ENCODE peak calls at places on chromosomes 16 and 17, in five cellular contexts. G is natural killer cell, L is endothelial cell, S is A549, R is epithelial cell of proximal tubule. A is an unnamed sample.

GRCh38 chr17:9971991-9972390 is 66.9 kb upstream of the RCVRN start:
- DNase-seq in G (no peak), L (no peak), S (peak), R (no peak), A (no peak)

GRCh38 chr16:72637306-72637705 is 410.6 kb downstream of the ZFHX3 start:
- DNase-seq in G (no peak), L (no peak), S (peak), R (peak), A (no peak)

GRCh38 chr17:44093231-44093900 is 22.8 kb downstream of the G6PC3 start:
- DNase-seq in G (no peak), L (no peak), S (no peak), R (no peak), A (no peak)

GRCh38 chr17:82861393-82861775 is 21.6 kb upstream of the ZNF750 start:
- DNase-seq in G (no peak), L (no peak), S (no peak), R (no peak), A (no peak)

GRCh38 chr17:2547176-2547575 is 35.5 kb upstream of the METTL16 start:
- DNase-seq in G (no peak), L (no peak), S (peak), R (no peak), A (no peak)

GRCh38 chr16:86479419-86479818 is 30.9 kb upstream of the FOXF1 start:
- DNase-seq in G (no peak), L (no peak), S (no peak), R (no peak), A (no peak)

GRCh38 chr17:2736956-2737355 is 12.5 kb downstream of the CCDC92B start:
- DNase-seq in G (no peak), L (no peak), S (no peak), R (no peak), A (no peak)

GRCh38 chr17:4395111-4395478 is 28.6 kb upstream of the UBE2G1 start:
- DNase-seq in G (no peak), L (no peak), S (no peak), R (no peak), A (no peak)

GRCh38 chr17:60165976-60166375 is 16.2 kb downstream of the CA4 start:
- DNase-seq in G (no peak), L (no peak), S (no peak), R (no peak), A (no peak)

GRCh38 chr17:81868674-81869220 is 2.4 kb downstream of the ARHGDIA start:
- DNase-seq in G (no peak), L (no peak), S (peak), R (no peak), A (no peak)

GRCh38 chr17:57379237-57380054 is 123.1 kb downstream of the MSI2 start:
- DNase-seq in G (no peak), L (peak), S (no peak), R (no peak), A (no peak)

GRCh38 chr16:28982949-28983348 is 1.9 kb upstream of the LAT start:
- DNase-seq in G (no peak), L (no peak), S (no peak), R (no peak), A (no peak)

GRCh38 chr17:42358434-42358833 is 29.8 kb downstream of the STAT3 start:
- DNase-seq in G (no peak), L (no peak), S (no peak), R (no peak), A (no peak)

GRCh38 chr16:57533618-57534336 is 2.6 kb downstream of the CCDC102A start:
- DNase-seq in G (peak), L (no peak), S (no peak), R (no peak), A (peak)

GRCh38 chr16:70472786-70473433 is 18.5 kb downstream of the FCSK start:
- DNase-seq in G (no peak), L (no peak), S (no peak), R (no peak), A (no peak)

GRCh38 chr16:70474320-70475053 is 20.1 kb downstream of the FCSK start:
- DNase-seq in G (no peak), L (no peak), S (no peak), R (no peak), A (no peak)

GRCh38 chr16:70475054-70475871 is 20.9 kb downstream of the FCSK start:
- DNase-seq in G (no peak), L (no peak), S (no peak), R (no peak), A (no peak)

GRCh38 chr16:70470927-70471341 is 16.5 kb downstream of the FCSK start:
- DNase-seq in G (no peak), L (peak), S (peak), R (no peak), A (no peak)

GRCh38 chr16:70473446-70474319 is 19.3 kb downstream of the FCSK start:
- DNase-seq in G (no peak), L (no peak), S (peak), R (no peak), A (no peak)
- TF ChIP-seq CTCF in G (no peak), L (no peak), S (no peak), R (peak), A (no peak)

GRCh38 chr17:7840441-7840840 is 6.4 kb downstream of the KDM6B start:
- DNase-seq in G (no peak), L (no peak), S (no peak), R (no peak), A (no peak)
- TF ChIP-seq CTCF in G (no peak), L (no peak), S (no peak), R (no peak), A (no peak)

GRCh38 chr17:31558748-31559646 is 167.5 kb downstream of the RAB11FIP4 start:
- DNase-seq in G (peak), L (peak), S (peak), R (no peak), A (peak)
- TF ChIP-seq CTCF in G (peak), L (peak), S (peak), R (peak), A (peak)

GRCh38 chr16:75179208-75179607 is 27.8 kb downstream of the CTRB2 start:
- DNase-seq in G (no peak), L (no peak), S (no peak), R (no peak), A (no peak)
- TF ChIP-seq CTCF in G (no peak), L (no peak), S (no peak), R (no peak), A (no peak)

DNA sequence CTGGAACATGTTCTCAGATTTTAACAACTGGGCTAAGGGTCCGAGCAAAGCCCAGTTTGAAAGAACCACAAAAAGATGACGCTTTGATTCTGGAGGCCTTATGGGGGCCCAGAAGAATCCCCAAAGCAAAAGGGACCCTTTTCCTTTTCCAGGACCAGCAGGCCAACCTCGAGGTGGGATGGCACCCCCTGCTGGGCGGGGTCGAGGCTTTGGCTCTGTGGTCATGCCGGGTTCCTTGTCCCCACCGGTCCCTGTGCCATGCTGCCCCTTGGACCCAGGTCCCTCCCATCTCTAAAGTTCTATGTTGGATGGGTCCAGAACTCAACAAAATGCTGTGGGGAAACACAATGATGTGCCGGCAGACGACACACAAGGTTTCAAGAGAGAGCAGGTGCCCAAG is 30.9 kb downstream of the TMEM204 start:
- DNase-seq in G (no peak), L (peak), S (no peak), R (no peak), A (no peak)
- TF ChIP-seq CTCF in G (no peak), L (peak), S (peak), R (no peak), A (no peak)

DNA sequence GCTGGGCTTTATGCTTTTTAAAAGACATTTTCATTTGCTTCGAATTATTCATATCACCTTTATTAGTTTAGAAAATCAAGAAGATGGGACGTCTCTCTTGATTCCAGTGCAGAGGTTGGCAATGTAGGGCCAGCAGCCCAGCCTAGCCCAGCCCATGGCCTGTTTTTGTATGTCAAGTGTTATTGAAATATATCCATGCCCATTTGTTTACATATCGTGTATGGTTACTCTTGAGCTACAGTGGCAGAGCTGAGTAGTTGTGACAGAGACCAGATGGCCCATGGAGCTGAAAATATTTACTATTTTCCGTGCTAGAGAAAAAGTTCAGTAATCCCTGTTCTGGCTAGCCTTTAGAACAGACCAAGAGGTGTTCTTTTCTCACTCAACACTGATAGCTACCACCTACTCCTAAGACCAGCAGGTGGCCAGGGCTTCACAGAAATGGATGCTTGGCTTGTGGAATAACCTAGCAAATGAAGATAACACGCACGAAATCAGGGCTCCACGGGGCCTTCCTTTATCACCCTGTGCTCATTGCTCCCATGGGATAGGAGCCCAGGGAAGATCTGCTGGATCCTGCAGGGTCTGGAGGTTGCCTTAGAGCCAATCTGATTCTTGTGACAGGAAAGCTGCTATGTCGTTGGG is 123.2 kb upstream of the ANKFN1 start:
- DNase-seq in G (no peak), L (no peak), S (no peak), R (no peak), A (no peak)
- TF ChIP-seq CTCF in G (no peak), L (no peak), S (no peak), R (no peak), A (no peak)

GRCh38 chr16:66927012-66927436 is 1.7 kb upstream of the RRAD start:
- DNase-seq in G (no peak), L (no peak), S (peak), R (peak), A (no peak)

GRCh38 chr16:66925322-66925840 is at the start of gene RRAD:
- DNase-seq in G (peak), L (no peak), S (no peak), R (no peak), A (no peak)

GRCh38 chr16:66927918-66928649 is 2.7 kb upstream of the RRAD start:
- DNase-seq in G (no peak), L (no peak), S (no peak), R (no peak), A (no peak)

GRCh38 chr16:66924527-66925321 is 611 bp downstream of the RRAD start:
- DNase-seq in G (peak), L (peak), S (no peak), R (no peak), A (no peak)

DNA sequence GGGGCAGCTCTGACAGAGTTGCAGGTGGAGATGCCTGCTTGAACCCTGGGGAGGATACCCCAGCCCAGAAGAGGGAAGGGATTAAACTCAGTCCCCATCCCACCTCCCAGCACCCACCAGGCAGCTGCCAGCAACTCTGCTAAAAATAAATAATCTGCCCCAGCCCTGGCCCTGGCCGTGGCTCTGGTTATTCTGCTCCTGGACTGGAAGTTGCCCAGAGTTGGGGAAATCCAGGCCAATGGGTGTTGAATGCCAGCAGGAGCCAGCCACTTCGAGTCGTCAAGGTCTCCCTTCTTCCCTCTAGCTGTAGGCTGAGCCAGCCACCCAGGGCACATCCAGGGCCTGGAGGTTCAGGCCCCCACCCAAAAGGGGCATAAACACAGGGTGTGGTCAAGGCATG is 836 bp upstream of the RRAD start:
- DNase-seq in G (no peak), L (no peak), S (no peak), R (no peak), A (no peak)
- TF ChIP-seq CTCF in G (no peak), L (no peak), S (no peak), R (no peak), A (no peak)

DNA sequence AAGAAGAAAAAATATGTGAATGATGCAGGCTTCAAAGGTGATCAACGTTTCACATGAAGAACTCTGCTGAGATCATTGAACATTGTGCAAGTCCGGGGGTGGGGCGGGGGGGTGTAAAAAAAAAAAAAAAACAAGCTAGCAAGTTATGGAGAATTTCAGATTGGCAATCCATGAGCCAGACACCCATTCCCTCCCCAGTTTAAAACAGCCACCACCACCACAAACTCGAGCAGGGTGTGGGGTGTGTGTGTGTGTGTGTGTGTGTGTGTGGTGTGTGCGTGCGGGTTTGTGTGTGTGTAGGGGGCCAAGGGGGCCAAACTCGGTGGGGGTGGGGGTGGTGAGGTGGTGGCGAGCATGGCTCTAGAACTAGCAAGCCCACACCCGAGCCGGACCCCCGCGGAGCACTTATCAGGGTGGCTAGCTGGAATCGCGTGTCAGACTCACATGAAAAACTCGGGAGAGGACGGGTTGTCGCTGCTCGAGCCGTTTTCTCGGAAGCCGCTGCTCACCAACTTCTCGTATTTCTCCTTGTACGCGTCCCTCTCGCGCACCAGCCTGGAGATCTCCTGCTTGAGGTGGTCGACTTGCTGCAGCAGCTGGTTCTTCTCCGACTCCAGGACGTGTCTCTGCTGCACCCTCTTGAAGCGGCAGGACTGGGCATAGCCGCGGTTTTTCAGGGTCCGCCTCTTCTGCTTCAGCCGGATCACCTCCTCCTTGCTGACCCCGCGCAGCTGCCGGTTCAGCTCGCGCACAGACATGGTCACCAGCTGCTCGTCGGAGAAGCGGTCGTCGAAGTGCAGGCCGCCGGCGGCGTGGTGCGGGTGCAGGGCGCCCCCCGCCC is 2.0 kb downstream of the MAF start:
- DNase-seq in G (peak), L (peak), S (peak), R (no peak), A (peak)
- TF ChIP-seq CTCF in G (no peak), L (peak), S (no peak), R (peak), A (peak)

DNA sequence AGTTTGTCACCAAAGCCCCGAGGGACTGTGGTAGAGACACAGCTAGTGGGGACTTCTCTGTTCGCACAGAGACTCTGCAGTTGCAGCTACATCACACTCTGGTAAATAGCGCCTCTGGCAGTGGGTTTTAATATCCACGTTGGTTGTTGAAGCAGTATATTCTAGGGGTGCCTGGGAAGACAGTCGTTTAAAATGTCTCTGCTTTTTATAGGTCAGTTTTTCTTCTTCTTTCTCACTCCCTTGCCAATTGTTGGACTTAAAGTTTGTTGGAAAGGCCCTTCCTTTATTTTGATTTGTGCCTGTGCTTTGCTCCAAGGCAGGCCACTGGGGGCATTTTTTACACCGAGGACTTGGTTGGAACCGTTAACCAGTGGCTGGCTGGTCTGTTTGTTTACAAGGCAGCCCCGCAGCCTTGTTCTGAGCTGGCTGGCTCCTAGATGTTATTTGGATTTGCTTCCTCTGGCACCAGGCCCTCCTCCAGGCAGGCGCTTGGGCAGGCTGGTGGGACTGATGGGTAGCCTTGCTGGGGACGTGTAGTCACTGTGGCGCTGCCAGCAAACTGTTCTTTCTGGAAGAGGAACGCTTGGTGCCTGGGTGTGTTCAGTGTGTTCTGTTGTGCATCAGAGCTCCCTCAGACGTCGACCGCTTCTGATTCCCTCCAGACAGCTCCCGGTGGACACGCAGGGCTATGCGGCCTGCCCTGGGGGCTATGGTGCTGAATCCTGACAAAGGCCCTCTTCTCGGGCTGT is 218.2 kb upstream of the CHMP6 start:
- DNase-seq in G (no peak), L (no peak), S (no peak), R (no peak), A (no peak)
- TF ChIP-seq CTCF in G (no peak), L (no peak), S (no peak), R (no peak), A (peak)